ENCODE peak calls at places on chromosome 11, in nine cellular contexts. R is ovary; U is tibial nerve; Z is caudate nucleus; A is CD4-positive, alpha-beta T cell; F is GM23248; Y is transverse colon; D is cardiac muscle cell; P is esophagus squamous epithelium. E is an unnamed sample.

GRCh38 chr11:118841469-118842222 is 42.0 kb upstream of the CXCR5 start:
- DNase-seq in F (no peak), R (no peak), A (peak), Y (peak), D (no peak), Z (no peak), P (no peak), U (no peak), E (no peak)

GRCh38 chr11:2904153-2905052 is 18.8 kb upstream of the CDKN1C start:
- DNase-seq in U (no peak), D (no peak), R (peak), P (no peak), A (no peak), Z (no peak), Y (peak), F (no peak), E (no peak)

GRCh38 chr11:87460269-87460668 is 422.5 kb downstream of the TMEM135 start:
- DNase-seq in U (no peak), F (no peak), Z (no peak), P (no peak), D (no peak), R (no peak), Y (no peak), A (no peak), E (no peak)

GRCh38 chr11:59776210-59777066 is 21.3 kb downstream of the STX3 start:
- DNase-seq in Y (no peak), A (no peak), F (peak), D (no peak), U (no peak), P (no peak), Z (no peak), R (no peak), E (no peak)

GRCh38 chr11:115056514-115056913 is 378.2 kb downstream of the NXPE2 start:
- DNase-seq in P (no peak), Y (no peak), A (no peak), F (no peak), R (no peak), U (no peak), Z (no peak), D (no peak), E (no peak)

GRCh38 chr11:83583953-83584352 is 297.8 kb upstream of the CCDC90B start:
- DNase-seq in U (no peak), P (no peak), Z (no peak), F (peak), A (no peak), Y (no peak), D (no peak), R (no peak), E (no peak)

GRCh38 chr11:130849215-130849568 is 67.1 kb downstream of the SNX19 start:
- DNase-seq in U (no peak), R (no peak), D (no peak), Z (no peak), A (no peak), P (no peak), F (peak), Y (no peak), E (no peak)

GRCh38 chr11:75518771-75519653 is 6.7 kb downstream of the GDPD5 start:
- DNase-seq in D (no peak), Y (no peak), Z (no peak), P (no peak), U (no peak), R (no peak), A (no peak), F (no peak), E (no peak)

GRCh38 chr11:126317681-126318641 is 14.1 kb downstream of the DCPS start:
- DNase-seq in Z (no peak), F (peak), Y (peak), A (no peak), U (peak), D (no peak), P (no peak), R (peak), E (no peak)

GRCh38 chr11:23509023-23509422 is 648.7 kb upstream of the CCDC179 start:
- DNase-seq in U (no peak), R (no peak), Z (no peak), P (no peak), D (no peak), A (no peak), F (peak), Y (no peak), E (no peak)

GRCh38 chr11:133197425-133197824 is 334.9 kb downstream of the OPCML start:
- DNase-seq in Y (no peak), R (no peak), D (no peak), A (no peak), P (no peak), U (no peak), Z (no peak), F (no peak), E (no peak)

GRCh38 chr11:104625246-104625645 is 273.0 kb downstream of the CASP12 start:
- DNase-seq in A (no peak), U (no peak), Y (no peak), Z (no peak), F (peak), R (no peak), P (no peak), D (no peak), E (no peak)

GRCh38 chr11:113242767-113243397 is 71.5 kb upstream of the TTC12 start:
- DNase-seq in Z (no peak), D (no peak), A (no peak), U (no peak), Y (no peak), F (peak), P (no peak), R (peak), E (no peak)

GRCh38 chr11:1842149-1843097 is 3.6 kb downstream of the TNNI2 start:
- DNase-seq in R (no peak), U (no peak), Z (no peak), F (no peak), D (peak), P (no peak), A (no peak), Y (no peak), E (no peak)

GRCh38 chr11:119481667-119482400 is 58.9 kb upstream of the THY1 start:
- DNase-seq in Z (peak), F (peak), D (no peak), Y (peak), U (no peak), A (no peak), R (no peak), P (no peak), E (no peak)

GRCh38 chr11:2299773-2300172 is 1.9 kb downstream of the C11orf21 start:
- DNase-seq in D (no peak), Y (no peak), F (no peak), P (no peak), R (no peak), A (no peak), U (no peak), Z (no peak), E (no peak)

GRCh38 chr11:84097186-84097585 is 811.0 kb upstream of the CCDC90B start:
- DNase-seq in D (no peak), P (no peak), A (no peak), R (no peak), Z (no peak), F (no peak), Y (no peak), U (no peak), E (no peak)

GRCh38 chr11:23311986-23312940 is 452.0 kb upstream of the CCDC179 start:
- DNase-seq in A (no peak), U (no peak), P (no peak), Y (no peak), R (no peak), F (peak), Z (no peak), D (peak), E (no peak)

GRCh38 chr11:104343578-104343977 is 179.6 kb upstream of the PDGFD start:
- DNase-seq in Y (no peak), D (peak), P (no peak), R (no peak), F (peak), Z (no peak), U (no peak), A (no peak), E (no peak)

GRCh38 chr11:73389134-73389525 is 12.9 kb downstream of the RELT start:
- DNase-seq in R (no peak), U (no peak), A (no peak), P (no peak), Y (no peak), D (no peak), Z (no peak), F (no peak), E (no peak)

GRCh38 chr11:85647604-85648299 is at the start of gene TMEM126A:
- DNase-seq in R (peak), F (peak), U (peak), Z (peak), P (peak), Y (peak), A (peak), D (peak), E (peak)

GRCh38 chr11:111336062-111336461 is 37.7 kb downstream of the POU2AF3 start:
- DNase-seq in Y (no peak), R (no peak), U (no peak), D (no peak), P (no peak), F (no peak), A (no peak), Z (no peak), E (no peak)

GRCh38 chr11:44611687-44612437 is 46.4 kb downstream of the CD82 start:
- DNase-seq in P (no peak), Y (peak), R (no peak), A (peak), Z (no peak), D (no peak), F (no peak), U (no peak), E (no peak)

GRCh38 chr11:130150790-130151189 is 8.8 kb upstream of the ST14 start:
- DNase-seq in R (no peak), A (no peak), U (no peak), Z (no peak), D (no peak), Y (no peak), P (no peak), F (no peak), E (no peak)

GRCh38 chr11:119375629-119376196 is 5.8 kb downstream of the USP2 start:
- DNase-seq in D (no peak), A (no peak), Y (peak), P (no peak), R (peak), U (peak), F (peak), Z (peak), E (peak)

GRCh38 chr11:105144887-105145286 is 5.3 kb upstream of the CARD18 start:
- DNase-seq in R (no peak), P (no peak), A (no peak), Z (no peak), D (no peak), Y (no peak), U (no peak), F (peak), E (no peak)

GRCh38 chr11:131579932-131580387 is 209.5 kb downstream of the NTM start:
- DNase-seq in P (no peak), Z (no peak), R (no peak), Y (no peak), D (peak), F (peak), A (no peak), U (no peak), E (no peak)

GRCh38 chr11:61742391-61742790 is 10.0 kb upstream of the MYRF start:
- DNase-seq in F (no peak), P (no peak), Z (no peak), Y (peak), R (no peak), D (no peak), A (no peak), U (no peak), E (no peak)

GRCh38 chr11:65288706-65289536 is 25.7 kb upstream of the CDC42EP2 start:
- DNase-seq in A (no peak), P (no peak), F (no peak), Z (peak), U (peak), D (peak), R (no peak), Y (no peak), E (no peak)

GRCh38 chr11:128837627-128838026 is 29.5 kb downstream of the KCNJ1 start:
- DNase-seq in R (no peak), Y (no peak), D (no peak), A (no peak), Z (no peak), U (no peak), P (no peak), F (no peak), E (no peak)

GRCh38 chr11:83612891-83613766 is 327.0 kb upstream of the CCDC90B start:
- DNase-seq in Y (no peak), R (no peak), P (no peak), D (no peak), F (no peak), A (no peak), Z (peak), U (no peak), E (no peak)

GRCh38 chr11:59728913-59729312 is 15.3 kb upstream of the OR10V1 start:
- DNase-seq in Y (no peak), R (no peak), A (no peak), P (no peak), Z (no peak), D (no peak), U (no peak), F (no peak), E (no peak)

GRCh38 chr11:132987936-132988335 is 544.4 kb downstream of the OPCML start:
- DNase-seq in R (no peak), A (no peak), Y (no peak), Z (no peak), F (peak), D (no peak), P (no peak), U (no peak), E (no peak)

GRCh38 chr11:100735949-100736675 is 49.0 kb downstream of the ARHGAP42 start:
- DNase-seq in Z (no peak), P (no peak), F (no peak), D (no peak), Y (no peak), A (no peak), U (no peak), R (no peak), E (no peak)

DNA sequence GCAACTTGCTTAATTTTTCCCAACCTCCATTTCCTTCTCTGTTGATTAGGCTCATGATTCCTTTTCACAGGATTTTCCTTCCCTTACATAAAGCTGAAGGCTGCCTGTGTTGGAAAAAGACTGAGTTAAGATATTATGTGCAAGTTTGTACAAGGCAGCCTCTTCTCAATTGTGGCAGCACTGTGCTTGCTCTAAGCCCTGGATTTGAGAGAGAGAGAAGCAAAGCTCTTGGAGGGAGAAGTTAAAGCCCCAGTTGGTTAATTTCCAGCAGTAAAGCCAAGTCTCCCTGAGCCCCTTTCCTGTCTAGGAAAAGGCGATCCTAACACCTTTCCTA is 128.3 kb upstream of the SESN3 start:
- DNase-seq in Y (no peak), F (no peak), D (no peak), P (no peak), A (no peak), R (no peak), U (no peak), Z (no peak), E (no peak)
- H3K27ac ChIP-seq in Y (no peak), F (no peak), D (no peak), P (peak), A (no peak), R (no peak), U (no peak), Z (no peak), E (no peak)

GRCh38 chr11:14414470-14415461 is 55.8 kb upstream of the RRAS2 start:
- DNase-seq in F (peak), Z (no peak), Y (no peak), P (no peak), A (peak), U (no peak), D (no peak), R (no peak), E (no peak)

GRCh38 chr11:14417975-14418374 is 59.0 kb upstream of the RRAS2 start:
- DNase-seq in Z (no peak), U (no peak), A (no peak), D (no peak), R (no peak), F (peak), Y (no peak), P (no peak), E (no peak)

GRCh38 chr11:14418801-14419417 is 59.9 kb upstream of the RRAS2 start:
- DNase-seq in P (no peak), A (no peak), D (no peak), U (no peak), R (no peak), Y (no peak), Z (no peak), F (peak), E (no peak)

GRCh38 chr11:14420223-14420622 is 61.2 kb upstream of the RRAS2 start:
- DNase-seq in Y (no peak), F (no peak), D (no peak), P (no peak), A (no peak), U (no peak), Z (no peak), R (no peak), E (no peak)

DNA sequence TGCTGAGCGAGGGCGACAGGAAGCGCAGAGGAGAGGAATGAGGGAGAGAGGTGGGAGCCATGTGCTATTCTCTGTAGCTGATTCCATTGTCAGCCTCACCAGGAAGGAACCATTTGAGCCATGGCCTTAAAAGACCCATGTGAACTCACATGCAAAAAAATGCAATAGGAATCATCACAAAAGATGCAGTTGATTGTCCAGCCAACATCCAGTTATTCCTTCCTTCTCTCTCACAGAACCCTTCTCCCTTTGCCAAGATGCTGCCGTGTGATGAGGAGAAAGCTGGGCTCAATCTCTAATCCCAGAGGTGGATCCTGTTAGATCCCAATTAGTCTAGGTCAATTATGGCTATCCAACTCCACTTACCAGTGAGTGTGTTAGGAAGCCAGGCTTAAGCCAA is 58.2 kb upstream of the RRAS2 start:
- DNase-seq in Z (no peak), Y (no peak), A (no peak), U (no peak), R (no peak), F (peak), P (no peak), D (no peak), E (no peak)
- H3K27ac ChIP-seq in Z (no peak), Y (no peak), A (no peak), U (no peak), R (no peak), F (peak), P (peak), D (no peak), E (no peak)

GRCh38 chr11:12897867-12898266 is 111.2 kb upstream of the RASSF10 start:
- DNase-seq in P (no peak), F (no peak), A (no peak), D (peak), Z (no peak), U (no peak), Y (peak), R (no peak), E (no peak)

GRCh38 chr11:12901272-12901671 is 107.8 kb upstream of the RASSF10 start:
- DNase-seq in A (no peak), D (no peak), U (no peak), Y (no peak), R (no peak), F (peak), P (no peak), Z (no peak), E (no peak)

GRCh38 chr11:12893787-12894672 is 115.1 kb upstream of the RASSF10 start:
- DNase-seq in U (peak), Y (peak), A (peak), Z (peak), R (peak), P (no peak), D (peak), F (peak), E (peak)

GRCh38 chr11:12900496-12900895 is 108.6 kb upstream of the RASSF10 start:
- DNase-seq in U (no peak), Z (no peak), P (no peak), D (peak), A (no peak), R (no peak), Y (no peak), F (peak), E (no peak)

GRCh38 chr11:12897390-12897789 is 111.7 kb upstream of the RASSF10 start:
- DNase-seq in P (no peak), R (no peak), Z (no peak), A (no peak), D (no peak), Y (no peak), U (no peak), F (no peak), E (no peak)
- H3K27ac ChIP-seq in P (no peak), R (no peak), Z (peak), A (no peak), D (peak), Y (peak), U (no peak), F (peak), E (no peak)

DNA sequence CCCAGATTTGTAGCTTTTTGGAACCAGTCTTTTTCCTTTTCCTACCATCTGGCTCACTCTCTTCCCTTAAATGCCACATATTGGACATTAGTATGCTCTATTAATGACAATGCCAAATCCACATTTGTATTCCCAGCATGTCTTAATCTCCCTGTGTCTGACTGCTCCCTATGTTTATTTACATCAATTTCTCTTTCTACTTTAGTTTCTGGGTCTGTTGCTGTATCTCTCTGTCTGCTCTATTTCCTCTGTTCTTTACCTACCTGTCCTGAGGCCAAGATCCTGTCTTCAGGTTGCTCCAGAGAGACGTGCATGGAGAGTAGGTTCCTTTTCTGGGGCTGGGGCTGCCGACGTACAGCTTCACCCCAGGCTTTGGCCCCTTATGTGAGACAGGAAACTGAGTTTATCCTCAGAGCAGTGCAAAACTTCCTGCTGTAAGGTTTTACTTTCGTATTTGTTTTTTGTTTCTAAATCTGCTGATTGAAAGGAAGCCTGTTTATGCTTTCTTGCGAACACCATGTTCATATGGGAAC is 25.6 kb downstream of the OR2AG2 start:
- DNase-seq in Z (no peak), D (no peak), F (no peak), R (no peak), P (no peak), Y (peak), A (no peak), U (no peak), E (no peak)
- H3K27ac ChIP-seq in Z (peak), D (no peak), F (no peak), R (no peak), P (peak), Y (peak), A (peak), U (no peak), E (no peak)

DNA sequence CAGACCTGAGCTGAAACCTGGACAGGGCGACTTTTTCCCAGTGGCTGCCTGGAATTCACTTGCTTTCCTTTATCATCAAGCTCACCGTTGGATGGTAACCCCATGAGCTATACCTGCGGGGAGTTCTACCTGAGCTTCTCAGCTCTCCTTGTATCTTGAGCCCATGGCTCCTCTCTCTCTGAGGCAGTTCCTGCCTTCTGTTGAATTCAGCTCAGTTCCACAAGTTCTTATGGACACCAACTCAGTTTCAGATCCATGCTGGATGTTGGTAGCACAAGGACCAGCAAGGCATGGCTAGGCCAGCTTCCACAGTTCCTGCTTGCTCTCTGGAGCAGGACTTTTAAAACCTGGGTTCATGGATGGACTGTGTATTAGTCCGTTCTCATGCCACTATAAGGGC is 58.3 kb upstream of the AMPD3 start:
- DNase-seq in D (no peak), R (no peak), A (no peak), Y (no peak), Z (no peak), F (no peak), P (no peak), U (no peak), E (no peak)
- H3K27ac ChIP-seq in D (no peak), R (no peak), A (no peak), Y (no peak), Z (no peak), F (no peak), P (no peak), U (no peak), E (no peak)